ENCODE peak calls at places on chromosomes 16 and 17, in nine cellular contexts. P is cardiac fibroblast, U is AG10803, X is lung, V is bronchial epithelial cell, W is BE2C, H is keratinocyte, Z is lower lobe of right lung, G is H9. O is an unnamed sample.

GRCh38 chr16:29858974-29859373 is 4.1 kb downstream of the CDIPT start:
- DNase-seq in P (no peak), U (no peak), X (no peak), V (no peak), W (no peak), H (no peak), Z (no peak), G (no peak), O (no peak)

GRCh38 chr16:48405907-48406306 is 20.7 kb upstream of the SIAH1 start:
- DNase-seq in P (no peak), U (no peak), X (no peak), V (no peak), W (no peak), H (no peak), Z (no peak), G (no peak), O (no peak)

GRCh38 chr16:87406495-87407088 is 14.5 kb downstream of the MAP1LC3B start:
- DNase-seq in P (no peak), U (no peak), X (no peak), V (no peak), W (no peak), H (no peak), Z (peak), G (no peak), O (no peak)

GRCh38 chr17:64984776-64985521 is 65.7 kb upstream of the LRRC37A3 start:
- DNase-seq in P (peak), U (peak), X (no peak), V (peak), W (no peak), H (no peak), Z (no peak), G (no peak), O (no peak)

GRCh38 chr17:63927464-63928171 is 4.5 kb downstream of the CD79B start:
- DNase-seq in P (no peak), U (no peak), X (no peak), V (no peak), W (no peak), H (no peak), Z (peak), G (no peak), O (no peak)

GRCh38 chr16:87309912-87310485 is 7.2 kb downstream of the C16orf95 start:
- DNase-seq in P (no peak), U (no peak), X (no peak), V (no peak), W (no peak), H (no peak), Z (no peak), G (no peak), O (no peak)

GRCh38 chr16:67403976-67404555 is 10.8 kb upstream of the TPPP3 start:
- DNase-seq in P (no peak), U (no peak), X (no peak), V (peak), W (no peak), H (no peak), Z (no peak), G (no peak), O (no peak)

GRCh38 chr17:27038676-27039075 is 255.2 kb upstream of the WSB1 start:
- DNase-seq in P (no peak), U (no peak), X (no peak), V (no peak), W (peak), H (no peak), Z (no peak), G (no peak), O (no peak)

GRCh38 chr17:82608816-82609215 is 39.4 kb downstream of the WDR45B start:
- DNase-seq in P (no peak), U (no peak), X (no peak), V (no peak), W (no peak), H (no peak), Z (no peak), G (no peak), O (no peak)

GRCh38 chr17:66833201-66833600 is 1.7 kb upstream of the CACNG5 start:
- DNase-seq in P (no peak), U (no peak), X (no peak), V (no peak), W (no peak), H (no peak), Z (no peak), G (no peak), O (no peak)

GRCh38 chr17:3838206-3838605 is 7.8 kb downstream of the NCBP3 start:
- DNase-seq in P (no peak), U (no peak), X (no peak), V (peak), W (no peak), H (no peak), Z (no peak), G (no peak), O (no peak)

GRCh38 chr17:66549312-66549705 is 246.9 kb downstream of the PRKCA start:
- DNase-seq in P (peak), U (peak), X (no peak), V (no peak), W (no peak), H (no peak), Z (no peak), G (peak), O (no peak)

GRCh38 chr16:76441391-76441790 is 164.2 kb downstream of the CNTNAP4 start:
- DNase-seq in P (no peak), U (no peak), X (no peak), V (no peak), W (no peak), H (no peak), Z (no peak), G (no peak), O (no peak)

GRCh38 chr17:48642059-48642842 is 16.1 kb upstream of the HOXB9 start:
- DNase-seq in P (no peak), U (peak), X (no peak), V (no peak), W (no peak), H (no peak), Z (no peak), G (peak), O (no peak)

GRCh38 chr17:3750926-3751325 is 27.2 kb downstream of the HASPIN start:
- DNase-seq in P (no peak), U (no peak), X (no peak), V (no peak), W (no peak), H (no peak), Z (no peak), G (no peak), O (no peak)

GRCh38 chr17:38603786-38604478 is 1.8 kb downstream of the SRCIN1 start:
- DNase-seq in P (no peak), U (no peak), X (no peak), V (no peak), W (no peak), H (no peak), Z (no peak), G (no peak), O (no peak)

GRCh38 chr17:72510454-72511016 is 389.7 kb downstream of the SOX9 start:
- DNase-seq in P (peak), U (peak), X (no peak), V (no peak), W (no peak), H (no peak), Z (no peak), G (no peak), O (no peak)

GRCh38 chr17:71099003-71099710 is 929.8 kb downstream of the KCNJ2 start:
- DNase-seq in P (no peak), U (peak), X (no peak), V (no peak), W (no peak), H (no peak), Z (no peak), G (no peak), O (no peak)

GRCh38 chr16:50741225-50741807 is 570 bp upstream of the CYLD start:
- DNase-seq in P (no peak), U (no peak), X (no peak), V (peak), W (no peak), H (no peak), Z (no peak), G (no peak), O (no peak)

GRCh38 chr17:82257473-82257872 is 16.0 kb downstream of the CSNK1D start:
- DNase-seq in P (peak), U (no peak), X (no peak), V (peak), W (peak), H (no peak), Z (no peak), G (peak), O (no peak)

GRCh38 chr17:62754696-62755095 is 53.4 kb downstream of the MARCHF10 start:
- DNase-seq in P (no peak), U (peak), X (no peak), V (no peak), W (no peak), H (no peak), Z (no peak), G (no peak), O (no peak)

GRCh38 chr17:14201087-14201486 is 35.6 kb downstream of the CDRT15 start:
- DNase-seq in P (peak), U (peak), X (no peak), V (no peak), W (no peak), H (no peak), Z (no peak), G (no peak), O (no peak)

GRCh38 chr17:17538417-17539391 is 42.5 kb upstream of the RASD1 start:
- DNase-seq in P (peak), U (no peak), X (peak), V (peak), W (no peak), H (no peak), Z (no peak), G (no peak), O (no peak)

GRCh38 chr16:86571197-86571915 is 4.7 kb downstream of the FOXC2 start:
- DNase-seq in P (no peak), U (no peak), X (no peak), V (no peak), W (no peak), H (no peak), Z (no peak), G (no peak), O (no peak)

GRCh38 chr16:10647721-10648296 is 46.9 kb downstream of the TEKT5 start:
- DNase-seq in P (no peak), U (no peak), X (no peak), V (no peak), W (no peak), H (no peak), Z (no peak), G (no peak), O (no peak)

GRCh38 chr17:538096-538973 is 176.3 kb downstream of the VPS53 start:
- DNase-seq in P (peak), U (peak), X (no peak), V (no peak), W (no peak), H (no peak), Z (no peak), G (no peak), O (no peak)

GRCh38 chr16:89009343-89010209 is 32.6 kb upstream of the CBFA2T3 start:
- DNase-seq in P (peak), U (no peak), X (no peak), V (no peak), W (peak), H (no peak), Z (peak), G (peak), O (peak)

GRCh38 chr17:42422412-42422957 is 571 bp downstream of the CAVIN1 start:
- DNase-seq in P (peak), U (no peak), X (no peak), V (no peak), W (no peak), H (no peak), Z (peak), G (peak), O (no peak)

GRCh38 chr16:89401641-89402445 is 88.5 kb downstream of the ANKRD11 start:
- DNase-seq in P (no peak), U (peak), X (no peak), V (no peak), W (no peak), H (no peak), Z (no peak), G (no peak), O (no peak)

GRCh38 chr17:66964930-66965800 is 658 bp downstream of the CACNG4 start:
- DNase-seq in P (no peak), U (no peak), X (no peak), V (no peak), W (peak), H (no peak), Z (no peak), G (peak), O (peak)

GRCh38 chr17:77842906-77843249 is 115.6 kb upstream of the TNRC6C start:
- DNase-seq in P (no peak), U (peak), X (no peak), V (no peak), W (no peak), H (no peak), Z (peak), G (no peak), O (no peak)

GRCh38 chr17:72900542-72900941 is 191.9 kb downstream of the SLC39A11 start:
- DNase-seq in P (no peak), U (no peak), X (no peak), V (no peak), W (no peak), H (no peak), Z (no peak), G (no peak), O (no peak)

GRCh38 chr17:29177541-29177870 is 2.7 kb downstream of the MYO18A start:
- DNase-seq in P (no peak), U (no peak), X (no peak), V (no peak), W (no peak), H (no peak), Z (no peak), G (no peak), O (no peak)

GRCh38 chr16:88298166-88298881 is 84.4 kb upstream of the ZNF469 start:
- DNase-seq in P (peak), U (peak), X (no peak), V (peak), W (no peak), H (peak), Z (peak), G (no peak), O (no peak)

GRCh38 chr17:45227631-45228120 is 6.0 kb downstream of the FMNL1 start:
- DNase-seq in P (no peak), U (no peak), X (no peak), V (no peak), W (no peak), H (no peak), Z (no peak), G (no peak), O (no peak)

GRCh38 chr16:4696905-4697866 is 3.8 kb downstream of the NUDT16L1 start:
- DNase-seq in P (no peak), U (no peak), X (no peak), V (no peak), W (peak), H (no peak), Z (no peak), G (no peak), O (no peak)

GRCh38 chr16:72925631-72925979 is 122.3 kb downstream of the ZFHX3 start:
- DNase-seq in P (no peak), U (no peak), X (no peak), V (no peak), W (no peak), H (no peak), Z (no peak), G (no peak), O (no peak)

DNA sequence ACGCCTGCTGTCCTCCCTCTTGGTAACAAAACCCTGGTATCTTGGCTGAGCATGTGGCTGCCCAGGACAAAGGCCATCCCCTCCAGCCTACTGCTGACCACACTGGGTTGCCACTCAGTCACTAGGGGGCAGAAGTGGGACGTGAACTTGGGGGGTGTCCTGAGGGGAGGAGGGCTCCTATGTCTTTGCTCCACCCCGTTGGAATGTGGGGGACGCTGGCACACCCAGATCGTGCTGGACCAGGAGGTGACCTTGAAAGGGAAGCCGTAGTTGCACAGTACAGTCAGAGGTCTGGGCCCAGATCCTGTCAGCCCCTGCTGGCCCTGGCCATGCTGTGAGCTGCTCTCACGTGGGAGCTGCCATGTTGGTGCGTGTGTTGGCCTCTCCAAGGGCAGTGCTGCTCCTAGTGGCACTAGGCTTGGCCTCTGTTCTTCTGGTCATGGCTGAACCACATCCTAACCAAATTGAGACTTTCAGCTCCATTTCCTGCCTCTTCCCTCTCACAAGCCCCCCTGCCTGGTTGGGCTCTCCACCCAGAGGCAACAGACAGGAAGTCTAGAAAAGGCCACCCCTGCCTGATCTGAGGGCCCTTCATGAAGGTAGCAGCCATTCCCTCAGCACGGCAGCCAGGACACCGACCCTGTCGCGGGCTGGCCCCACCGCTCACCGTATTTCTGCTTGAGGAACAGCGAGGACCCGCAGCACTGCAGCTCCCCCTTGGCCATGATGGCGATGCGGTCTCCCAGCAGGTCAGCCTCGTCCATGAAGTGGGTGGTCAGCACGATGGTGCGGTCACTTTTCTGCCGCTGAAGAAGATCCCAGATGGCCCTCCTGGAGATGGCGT is 29.0 kb upstream of the RNPS1 start:
- DNase-seq in P (peak), U (peak), X (no peak), V (peak), W (peak), H (no peak), Z (no peak), G (peak), O (no peak)
- TF ChIP-seq CTCF in P (peak), U (peak), X (no peak), V (peak), W (peak), H (peak), Z (peak), G (peak), O (peak)

DNA sequence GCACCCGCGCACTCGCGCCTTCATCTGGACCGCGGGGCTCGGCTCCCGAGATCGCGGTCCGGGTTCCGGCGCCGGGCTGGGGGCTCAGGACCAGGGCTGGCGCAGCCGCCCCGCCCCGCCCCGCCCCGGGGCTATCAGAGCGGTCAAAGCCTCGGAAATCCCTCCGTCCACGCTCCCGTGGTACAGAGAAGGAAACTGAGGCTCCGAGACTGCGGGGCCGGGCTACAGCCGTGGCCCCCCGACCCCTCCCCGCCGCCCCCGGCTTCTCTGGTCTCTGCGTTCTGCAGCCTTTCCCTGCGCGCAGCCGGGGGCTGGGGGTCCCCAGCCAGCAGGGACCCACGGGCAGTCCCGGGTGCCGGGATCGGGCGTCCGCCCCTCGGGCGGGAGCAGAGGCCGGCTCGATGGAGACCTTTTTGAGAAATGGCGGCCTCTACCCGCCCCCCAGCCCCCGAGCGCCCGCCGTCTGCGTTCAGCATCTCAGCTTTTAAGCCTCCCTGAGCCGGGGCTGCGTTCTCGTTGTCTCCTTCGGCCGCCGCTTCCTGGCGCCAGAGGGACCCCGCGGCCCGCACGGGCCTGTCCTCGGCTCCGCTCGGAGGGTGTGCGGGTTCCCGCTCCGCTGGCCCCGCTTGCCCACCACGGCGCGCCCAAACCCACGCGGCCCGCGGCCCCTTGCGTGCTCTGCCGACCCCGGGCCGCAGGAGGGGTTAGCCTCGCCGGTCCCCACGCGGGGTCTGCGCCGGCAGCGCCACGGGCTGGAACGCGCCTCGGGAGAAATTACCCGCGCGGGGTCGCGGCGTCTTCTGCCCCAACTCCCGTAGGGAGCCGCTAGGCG is 1.5 kb upstream of the NPTX1 start:
- DNase-seq in P (peak), U (peak), X (no peak), V (no peak), W (peak), H (no peak), Z (no peak), G (peak), O (peak)
- TF ChIP-seq CTCF in P (peak), U (peak), X (peak), V (peak), W (peak), H (no peak), Z (peak), G (peak), O (peak)

DNA sequence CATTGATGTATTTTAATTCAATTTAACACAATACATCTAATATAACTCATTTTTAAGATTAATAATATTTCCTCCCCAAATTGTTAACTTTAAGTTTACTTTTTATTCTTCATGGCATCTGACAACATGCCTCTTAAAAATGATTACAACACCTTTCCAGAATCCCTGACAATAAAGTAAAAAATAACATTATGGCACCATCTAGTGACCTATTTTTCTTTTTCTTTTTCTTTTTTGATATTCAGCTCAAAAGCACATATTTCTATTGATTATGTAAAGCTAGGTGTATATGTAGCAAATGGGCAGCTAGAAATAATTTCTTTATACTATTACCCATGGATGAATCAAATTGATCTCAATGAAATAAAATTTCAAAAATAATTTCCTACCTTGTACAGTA is 834.3 kb upstream of the CDH8 start:
- DNase-seq in P (no peak), U (no peak), X (no peak), V (no peak), W (no peak), H (no peak), Z (no peak), G (no peak), O (no peak)
- TF ChIP-seq CTCF in P (no peak), U (no peak), X (no peak), V (no peak), W (no peak), H (no peak), Z (no peak), G (peak), O (no peak)

GRCh38 chr16:31333686-31334649 is 21.0 kb upstream of the ITGAX start:
- DNase-seq in P (peak), U (peak), X (no peak), V (peak), W (no peak), H (no peak), Z (no peak), G (peak), O (no peak)
- TF ChIP-seq CTCF in P (peak), U (peak), X (no peak), V (peak), W (peak), H (peak), Z (peak), G (peak), O (peak)

GRCh38 chr16:35724551-35724950 is 2265.1 kb downstream of the TP53TG3F start:
- DNase-seq in P (no peak), U (no peak), X (no peak), V (no peak), W (no peak), H (no peak), Z (no peak), G (no peak), O (no peak)
- TF ChIP-seq CTCF in P (no peak), U (no peak), X (no peak), V (no peak), W (no peak), H (no peak), Z (no peak), G (no peak), O (no peak)

GRCh38 chr17:80252871-80253270 is 7.8 kb upstream of the RNF213 start:
- DNase-seq in P (peak), U (no peak), X (peak), V (peak), W (peak), H (no peak), Z (peak), G (peak), O (peak)
- TF ChIP-seq CTCF in P (peak), U (no peak), X (peak), V (peak), W (peak), H (peak), Z (peak), G (peak), O (peak)

O was measured in progenitor cell of endocrine pancreas.